ENCODE peak calls at places on chromosome 19, in seven cellular contexts. One of them, this sample, is unnamed.

GRCh38 chr19:12195501-12195860 is 32.6 kb downstream of the ZNF136 start:
- DNase-seq in cardiac fibroblast: no peak
- DNase-seq in Peyer's patch: no peak
- DNase-seq in astrocyte of the spinal cord: no peak
- DNase-seq in Caco-2: no peak
- DNase-seq in PC-3: no peak
- DNase-seq in A673: no peak
- DNase-seq in this sample: no peak

GRCh38 chr19:35714601-35715354 is 3.0 kb upstream of the KMT2B start:
- DNase-seq in cardiac fibroblast: no peak
- DNase-seq in Peyer's patch: no peak
- DNase-seq in astrocyte of the spinal cord: no peak
- DNase-seq in Caco-2: no peak
- DNase-seq in PC-3: no peak
- DNase-seq in A673: no peak
- DNase-seq in this sample: no peak

GRCh38 chr19:47719047-47719885 is 6.0 kb downstream of the EHD2 start:
- DNase-seq in cardiac fibroblast: peak
- DNase-seq in Peyer's patch: no peak
- DNase-seq in astrocyte of the spinal cord: peak
- DNase-seq in Caco-2: no peak
- DNase-seq in PC-3: no peak
- DNase-seq in A673: peak
- DNase-seq in this sample: no peak

GRCh38 chr19:5563941-5564612 is 3.7 kb downstream of the TINCR start:
- DNase-seq in cardiac fibroblast: peak
- DNase-seq in Peyer's patch: no peak
- DNase-seq in astrocyte of the spinal cord: no peak
- DNase-seq in Caco-2: peak
- DNase-seq in PC-3: peak
- DNase-seq in A673: peak
- DNase-seq in this sample: no peak

GRCh38 chr19:5436101-5436947 is 18.9 kb upstream of the ZNRF4 start:
- DNase-seq in cardiac fibroblast: peak
- DNase-seq in Peyer's patch: no peak
- DNase-seq in astrocyte of the spinal cord: peak
- DNase-seq in Caco-2: peak
- DNase-seq in PC-3: peak
- DNase-seq in A673: peak
- DNase-seq in this sample: no peak

GRCh38 chr19:39297931-39298634 is 1.9 kb downstream of the IFNL1 start:
- DNase-seq in cardiac fibroblast: no peak
- DNase-seq in Peyer's patch: no peak
- DNase-seq in astrocyte of the spinal cord: no peak
- DNase-seq in Caco-2: no peak
- DNase-seq in PC-3: no peak
- DNase-seq in A673: no peak
- DNase-seq in this sample: peak

GRCh38 chr19:6519289-6519688 is 11.5 kb upstream of the TNFSF9 start:
- DNase-seq in cardiac fibroblast: peak
- DNase-seq in Peyer's patch: no peak
- DNase-seq in astrocyte of the spinal cord: peak
- DNase-seq in Caco-2: no peak
- DNase-seq in PC-3: peak
- DNase-seq in A673: no peak
- DNase-seq in this sample: no peak

GRCh38 chr19:58261968-58262921 is 16.5 kb upstream of the ZNF8 start:
- DNase-seq in cardiac fibroblast: peak
- DNase-seq in Peyer's patch: no peak
- DNase-seq in astrocyte of the spinal cord: peak
- DNase-seq in Caco-2: no peak
- DNase-seq in PC-3: peak
- DNase-seq in A673: no peak
- DNase-seq in this sample: no peak

GRCh38 chr19:3497757-3498515 is 2.5 kb downstream of the DOHH start:
- DNase-seq in cardiac fibroblast: no peak
- DNase-seq in Peyer's patch: no peak
- DNase-seq in astrocyte of the spinal cord: no peak
- DNase-seq in Caco-2: no peak
- DNase-seq in PC-3: no peak
- DNase-seq in A673: no peak
- DNase-seq in this sample: no peak

GRCh38 chr19:48415395-48415794 is 21.9 kb downstream of the GRIN2D start:
- DNase-seq in cardiac fibroblast: peak
- DNase-seq in Peyer's patch: peak
- DNase-seq in astrocyte of the spinal cord: peak
- DNase-seq in Caco-2: peak
- DNase-seq in PC-3: peak
- DNase-seq in A673: peak
- DNase-seq in this sample: peak

GRCh38 chr19:6071103-6071485 is 39.2 kb downstream of the RFX2 start:
- DNase-seq in cardiac fibroblast: peak
- DNase-seq in Peyer's patch: no peak
- DNase-seq in astrocyte of the spinal cord: peak
- DNase-seq in Caco-2: no peak
- DNase-seq in PC-3: peak
- DNase-seq in A673: no peak
- DNase-seq in this sample: no peak

GRCh38 chr19:41541990-41542584 is 33.9 kb upstream of the CEACAM21 start:
- DNase-seq in cardiac fibroblast: peak
- DNase-seq in Peyer's patch: peak
- DNase-seq in astrocyte of the spinal cord: peak
- DNase-seq in Caco-2: peak
- DNase-seq in PC-3: peak
- DNase-seq in A673: peak
- DNase-seq in this sample: peak

GRCh38 chr19:7874080-7874856 is at the start of gene PRR36:
- DNase-seq in cardiac fibroblast: no peak
- DNase-seq in Peyer's patch: peak
- DNase-seq in astrocyte of the spinal cord: no peak
- DNase-seq in Caco-2: peak
- DNase-seq in PC-3: peak
- DNase-seq in A673: peak
- DNase-seq in this sample: no peak

GRCh38 chr19:45161715-45162463 is 1.1 kb upstream of the NKPD1 start:
- DNase-seq in cardiac fibroblast: peak
- DNase-seq in Peyer's patch: no peak
- DNase-seq in astrocyte of the spinal cord: peak
- DNase-seq in Caco-2: peak
- DNase-seq in PC-3: peak
- DNase-seq in A673: no peak
- DNase-seq in this sample: no peak

GRCh38 chr19:19460761-19461265 is 54.5 kb downstream of the TSSK6 start:
- DNase-seq in cardiac fibroblast: peak
- DNase-seq in Peyer's patch: no peak
- DNase-seq in astrocyte of the spinal cord: no peak
- DNase-seq in Caco-2: no peak
- DNase-seq in PC-3: no peak
- DNase-seq in A673: peak
- DNase-seq in this sample: peak

GRCh38 chr19:4624733-4625362 is 14.5 kb upstream of the TNFAIP8L1 start:
- DNase-seq in cardiac fibroblast: no peak
- DNase-seq in Peyer's patch: no peak
- DNase-seq in astrocyte of the spinal cord: no peak
- DNase-seq in Caco-2: peak
- DNase-seq in PC-3: peak
- DNase-seq in A673: no peak
- DNase-seq in this sample: no peak

GRCh38 chr19:19120308-19121156 is 17.7 kb downstream of the TMEM161A start:
- DNase-seq in cardiac fibroblast: peak
- DNase-seq in Peyer's patch: peak
- DNase-seq in astrocyte of the spinal cord: peak
- DNase-seq in Caco-2: peak
- DNase-seq in PC-3: no peak
- DNase-seq in A673: peak
- DNase-seq in this sample: no peak

GRCh38 chr19:29259153-29259552 is 46.2 kb upstream of the UQCRFS1 start:
- DNase-seq in cardiac fibroblast: peak
- DNase-seq in Peyer's patch: no peak
- DNase-seq in astrocyte of the spinal cord: no peak
- DNase-seq in Caco-2: peak
- DNase-seq in PC-3: no peak
- DNase-seq in A673: no peak
- DNase-seq in this sample: no peak

GRCh38 chr19:10828981-10829821 is 6.8 kb downstream of the TMED1 start:
- DNase-seq in cardiac fibroblast: no peak
- DNase-seq in Peyer's patch: no peak
- DNase-seq in astrocyte of the spinal cord: no peak
- DNase-seq in Caco-2: peak
- DNase-seq in PC-3: peak
- DNase-seq in A673: no peak
- DNase-seq in this sample: no peak

GRCh38 chr19:861756-862528 is 2.5 kb downstream of the CFD start:
- DNase-seq in cardiac fibroblast: peak
- DNase-seq in Peyer's patch: peak
- DNase-seq in astrocyte of the spinal cord: peak
- DNase-seq in Caco-2: peak
- DNase-seq in PC-3: peak
- DNase-seq in A673: peak
- DNase-seq in this sample: peak

GRCh38 chr19:38880076-38880881 is 2.2 kb upstream of the RINL start:
- DNase-seq in cardiac fibroblast: no peak
- DNase-seq in Peyer's patch: no peak
- DNase-seq in astrocyte of the spinal cord: no peak
- DNase-seq in Caco-2: no peak
- DNase-seq in PC-3: no peak
- DNase-seq in A673: no peak
- DNase-seq in this sample: no peak

GRCh38 chr19:38978315-38978689 is 2.8 kb upstream of the FBXO17 start:
- DNase-seq in cardiac fibroblast: no peak
- DNase-seq in Peyer's patch: no peak
- DNase-seq in astrocyte of the spinal cord: no peak
- DNase-seq in Caco-2: no peak
- DNase-seq in PC-3: no peak
- DNase-seq in A673: no peak
- DNase-seq in this sample: no peak

GRCh38 chr19:43700368-43701015 is 15.4 kb upstream of the IRGC start:
- DNase-seq in cardiac fibroblast: peak
- DNase-seq in Peyer's patch: no peak
- DNase-seq in astrocyte of the spinal cord: peak
- DNase-seq in Caco-2: no peak
- DNase-seq in PC-3: peak
- DNase-seq in A673: peak
- DNase-seq in this sample: no peak

GRCh38 chr19:30784850-30785459 is 412.8 kb downstream of the ZNF536 start:
- DNase-seq in cardiac fibroblast: peak
- DNase-seq in Peyer's patch: peak
- DNase-seq in astrocyte of the spinal cord: no peak
- DNase-seq in Caco-2: peak
- DNase-seq in PC-3: peak
- DNase-seq in A673: peak
- DNase-seq in this sample: peak

GRCh38 chr19:31356587-31357314 is 7.5 kb upstream of the TSHZ3 start:
- DNase-seq in cardiac fibroblast: no peak
- DNase-seq in Peyer's patch: no peak
- DNase-seq in astrocyte of the spinal cord: no peak
- DNase-seq in Caco-2: no peak
- DNase-seq in PC-3: no peak
- DNase-seq in A673: no peak
- DNase-seq in this sample: no peak

GRCh38 chr19:872266-872951 is 12.9 kb downstream of the CFD start:
- DNase-seq in cardiac fibroblast: peak
- DNase-seq in Peyer's patch: peak
- DNase-seq in astrocyte of the spinal cord: peak
- DNase-seq in Caco-2: peak
- DNase-seq in PC-3: peak
- DNase-seq in A673: peak
- DNase-seq in this sample: peak

GRCh38 chr19:36851898-36852297 is 1.2 kb downstream of the ZNF345 start:
- DNase-seq in cardiac fibroblast: no peak
- DNase-seq in Peyer's patch: no peak
- DNase-seq in astrocyte of the spinal cord: no peak
- DNase-seq in Caco-2: no peak
- DNase-seq in PC-3: no peak
- DNase-seq in A673: no peak
- DNase-seq in this sample: no peak
- H3K4me3 ChIP-seq in cardiac fibroblast: no peak
- H3K4me3 ChIP-seq in Peyer's patch: no peak
- H3K4me3 ChIP-seq in astrocyte of the spinal cord: peak
- H3K4me3 ChIP-seq in Caco-2: no peak
- H3K4me3 ChIP-seq in PC-3: peak
- H3K4me3 ChIP-seq in A673: peak
- H3K4me3 ChIP-seq in this sample: peak

GRCh38 chr19:54232552-54232934 is 9.7 kb upstream of the LILRB3 start:
- DNase-seq in cardiac fibroblast: no peak
- DNase-seq in Peyer's patch: no peak
- DNase-seq in astrocyte of the spinal cord: no peak
- DNase-seq in Caco-2: no peak
- DNase-seq in PC-3: peak
- DNase-seq in A673: no peak
- DNase-seq in this sample: no peak

GRCh38 chr19:54233941-54234340 is 8.6 kb downstream of the LILRA6 start:
- DNase-seq in cardiac fibroblast: no peak
- DNase-seq in Peyer's patch: no peak
- DNase-seq in astrocyte of the spinal cord: no peak
- DNase-seq in Caco-2: no peak
- DNase-seq in PC-3: no peak
- DNase-seq in A673: no peak
- DNase-seq in this sample: no peak

GRCh38 chr19:54229146-54229545 is 6.3 kb upstream of the LILRB3 start:
- DNase-seq in cardiac fibroblast: no peak
- DNase-seq in Peyer's patch: no peak
- DNase-seq in astrocyte of the spinal cord: no peak
- DNase-seq in Caco-2: no peak
- DNase-seq in PC-3: no peak
- DNase-seq in A673: no peak
- DNase-seq in this sample: no peak

GRCh38 chr19:54230031-54230430 is 7.2 kb upstream of the LILRB3 start:
- DNase-seq in cardiac fibroblast: no peak
- DNase-seq in Peyer's patch: no peak
- DNase-seq in astrocyte of the spinal cord: no peak
- DNase-seq in Caco-2: no peak
- DNase-seq in PC-3: no peak
- DNase-seq in A673: no peak
- DNase-seq in this sample: no peak

GRCh38 chr19:54231077-54231931 is 8.5 kb upstream of the LILRB3 start:
- DNase-seq in cardiac fibroblast: peak
- DNase-seq in Peyer's patch: peak
- DNase-seq in astrocyte of the spinal cord: peak
- DNase-seq in Caco-2: peak
- DNase-seq in PC-3: peak
- DNase-seq in A673: peak
- DNase-seq in this sample: peak
- TF ChIP-seq CTCF in cardiac fibroblast: peak
- TF ChIP-seq CTCF in Peyer's patch: peak
- TF ChIP-seq CTCF in astrocyte of the spinal cord: peak
- TF ChIP-seq CTCF in Caco-2: peak
- TF ChIP-seq CTCF in PC-3: peak
- TF ChIP-seq CTCF in A673: peak
- TF ChIP-seq CTCF in this sample: peak

GRCh38 chr19:51084505-51084904 is 1.8 kb upstream of the KLK14 start:
- DNase-seq in cardiac fibroblast: no peak
- DNase-seq in Peyer's patch: no peak
- DNase-seq in astrocyte of the spinal cord: no peak
- DNase-seq in Caco-2: no peak
- DNase-seq in PC-3: no peak
- DNase-seq in A673: no peak
- DNase-seq in this sample: no peak
- H3K4me3 ChIP-seq in cardiac fibroblast: no peak
- H3K4me3 ChIP-seq in Peyer's patch: no peak
- H3K4me3 ChIP-seq in astrocyte of the spinal cord: no peak
- H3K4me3 ChIP-seq in Caco-2: no peak
- H3K4me3 ChIP-seq in PC-3: no peak
- H3K4me3 ChIP-seq in A673: no peak
- H3K4me3 ChIP-seq in this sample: no peak

GRCh38 chr19:14198384-14199376 is 7.3 kb downstream of the ADGRL1 start:
- DNase-seq in cardiac fibroblast: peak
- DNase-seq in Peyer's patch: no peak
- DNase-seq in astrocyte of the spinal cord: no peak
- DNase-seq in Caco-2: no peak
- DNase-seq in PC-3: no peak
- DNase-seq in A673: peak
- DNase-seq in this sample: no peak
- TF ChIP-seq CTCF in cardiac fibroblast: peak
- TF ChIP-seq CTCF in Peyer's patch: no peak
- TF ChIP-seq CTCF in astrocyte of the spinal cord: no peak
- TF ChIP-seq CTCF in Caco-2: no peak
- TF ChIP-seq CTCF in PC-3: peak
- TF ChIP-seq CTCF in A673: peak
- TF ChIP-seq CTCF in this sample: no peak

This sample was measured in CD8-positive, alpha-beta T cell.